ENCODE peak calls at places on chromosomes 13 and 19, in five cellular contexts. One of them, this sample, is unnamed.

GRCh38 chr19:41431426-41432386 is 4.5 kb upstream of the B3GNT8 start:
- DNase-seq in A549: no peak
- DNase-seq in WTC11: no peak
- DNase-seq in SK-N-SH: no peak
- DNase-seq in K562: no peak
- DNase-seq in this sample: peak; percentile 70

GRCh38 chr13:99446242-99446641 is 55.0 kb upstream of the TM9SF2 start:
- DNase-seq in K562: no peak
- DNase-seq in SK-N-SH: no peak
- DNase-seq in WTC11: peak; percentile 38
- DNase-seq in A549: no peak
- DNase-seq in this sample: no peak

GRCh38 chr19:55688422-55689218 is 13.6 kb downstream of the EPN1 start:
- DNase-seq in K562: peak; percentile 70
- DNase-seq in A549: no peak
- DNase-seq in SK-N-SH: no peak
- DNase-seq in WTC11: no peak
- DNase-seq in this sample: no peak

GRCh38 chr13:36530050-36530789 is 97.9 kb downstream of the CCNA1 start:
- DNase-seq in K562: no peak
- DNase-seq in A549: no peak
- DNase-seq in WTC11: no peak
- DNase-seq in SK-N-SH: no peak
- DNase-seq in this sample: no peak

GRCh38 chr13:52010890-52011689 is at the start of gene ATP7B:
- DNase-seq in K562: peak; percentile 29
- DNase-seq in WTC11: peak; percentile 62
- DNase-seq in A549: peak; percentile 31
- DNase-seq in SK-N-SH: peak; percentile 57
- DNase-seq in this sample: peak; percentile 58

GRCh38 chr19:12838893-12839656 is 760 bp downstream of the MAST1 start:
- DNase-seq in SK-N-SH: peak; percentile 55
- DNase-seq in WTC11: no peak
- DNase-seq in K562: no peak
- DNase-seq in A549: no peak
- DNase-seq in this sample: no peak

GRCh38 chr13:111577429-111577828 is 257.0 kb downstream of the TEX29 start:
- DNase-seq in SK-N-SH: no peak
- DNase-seq in A549: no peak
- DNase-seq in K562: no peak
- DNase-seq in WTC11: no peak
- DNase-seq in this sample: no peak

GRCh38 chr13:101942038-101942437 is 459.8 kb downstream of the FGF14 start:
- DNase-seq in A549: peak; percentile 15
- DNase-seq in K562: no peak
- DNase-seq in SK-N-SH: peak; percentile 34
- DNase-seq in WTC11: peak; percentile 33
- DNase-seq in this sample: peak; percentile 50

GRCh38 chr19:1065606-1066109 is 1.3 kb upstream of the ARHGAP45 start:
- DNase-seq in K562: no peak
- DNase-seq in WTC11: no peak
- DNase-seq in SK-N-SH: no peak
- DNase-seq in A549: no peak
- DNase-seq in this sample: no peak

GRCh38 chr13:65468628-65469027 is 1761.5 kb downstream of the PCDH9 start:
- DNase-seq in A549: no peak
- DNase-seq in SK-N-SH: no peak
- DNase-seq in WTC11: no peak
- DNase-seq in K562: no peak
- DNase-seq in this sample: peak; percentile 8

GRCh38 chr19:48455908-48456562 is 661 bp downstream of the KCNJ14 start:
- DNase-seq in WTC11: no peak
- DNase-seq in SK-N-SH: peak; percentile 26
- DNase-seq in K562: no peak
- DNase-seq in A549: no peak
- DNase-seq in this sample: peak; percentile 38

GRCh38 chr13:51453308-51453958 is 597 bp upstream of the INTS6 start:
- DNase-seq in K562: peak; percentile 68
- DNase-seq in WTC11: peak; percentile 66
- DNase-seq in A549: peak; percentile 41
- DNase-seq in SK-N-SH: peak; percentile 84
- DNase-seq in this sample: peak; percentile 99

GRCh38 chr13:113415032-113415431 is 38.3 kb downstream of the ADPRHL1 start:
- DNase-seq in SK-N-SH: no peak
- DNase-seq in K562: no peak
- DNase-seq in A549: no peak
- DNase-seq in WTC11: no peak
- DNase-seq in this sample: no peak

GRCh38 chr13:113413178-113413897 is 40.0 kb downstream of the ADPRHL1 start:
- DNase-seq in K562: no peak
- DNase-seq in A549: no peak
- DNase-seq in WTC11: no peak
- DNase-seq in SK-N-SH: no peak
- DNase-seq in this sample: no peak

GRCh38 chr13:113412440-113412839 is 40.8 kb downstream of the ADPRHL1 start:
- DNase-seq in SK-N-SH: no peak
- DNase-seq in WTC11: no peak
- DNase-seq in K562: no peak
- DNase-seq in A549: no peak
- DNase-seq in this sample: no peak

GRCh38 chr13:113414335-113414734 is 39.0 kb downstream of the ADPRHL1 start:
- DNase-seq in A549: no peak
- DNase-seq in K562: no peak
- DNase-seq in WTC11: no peak
- DNase-seq in SK-N-SH: no peak
- DNase-seq in this sample: no peak

GRCh38 chr13:113413898-113414282 is 39.4 kb downstream of the ADPRHL1 start:
- DNase-seq in SK-N-SH: no peak
- DNase-seq in WTC11: no peak
- DNase-seq in A549: no peak
- DNase-seq in K562: no peak
- DNase-seq in this sample: peak; percentile 58
- TF ChIP-seq MAX in SK-N-SH: no peak
- TF ChIP-seq MAX in WTC11: no peak
- TF ChIP-seq MAX in A549: no peak
- TF ChIP-seq MAX in K562: no peak
- TF ChIP-seq MAX in this sample: peak; percentile 40

DNA sequence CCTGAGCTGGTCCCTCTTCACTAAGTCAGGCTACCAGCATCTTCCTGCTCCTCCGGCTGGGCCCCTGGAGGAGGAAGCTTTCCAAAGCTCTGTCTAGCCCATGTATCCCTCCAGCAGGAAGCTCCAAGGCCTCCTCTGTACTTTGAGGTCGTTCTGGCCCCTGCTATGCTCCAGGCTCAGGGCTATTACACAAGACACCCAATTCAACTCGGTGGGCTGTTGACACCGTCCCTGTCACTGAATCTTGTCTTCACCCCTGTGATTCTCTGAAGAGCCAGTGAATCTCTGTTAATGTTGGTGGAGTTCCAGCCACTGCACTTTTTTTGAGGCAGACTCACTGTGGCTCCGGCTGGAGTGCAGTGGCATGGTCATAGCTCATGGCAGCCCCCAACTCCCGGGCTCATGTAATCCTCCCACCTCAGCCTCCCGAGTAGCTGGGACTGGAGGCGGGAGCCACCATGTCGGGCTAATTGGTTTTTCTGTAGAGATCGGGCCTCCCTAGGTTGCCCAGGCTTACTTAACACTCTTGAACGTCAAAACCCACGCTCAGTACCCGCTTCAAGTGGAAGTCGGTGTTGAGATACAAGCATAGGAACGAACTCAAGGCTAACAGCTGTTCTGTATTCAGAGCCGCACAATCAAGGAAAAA is 512 bp upstream of the REX1BD start:
- DNase-seq in A549: no peak
- DNase-seq in WTC11: no peak
- DNase-seq in SK-N-SH: no peak
- DNase-seq in K562: no peak
- DNase-seq in this sample: peak; percentile 49
- TF ChIP-seq CTCF in A549: no peak
- TF ChIP-seq CTCF in WTC11: no peak
- TF ChIP-seq CTCF in SK-N-SH: no peak
- TF ChIP-seq CTCF in K562: no peak
- TF ChIP-seq CTCF in this sample: no peak

GRCh38 chr19:45179063-45179847 is 671 bp downstream of the BLOC1S3 start:
- DNase-seq in WTC11: no peak
- DNase-seq in SK-N-SH: peak; percentile 66
- DNase-seq in A549: no peak
- DNase-seq in K562: peak; percentile 72
- DNase-seq in this sample: peak; percentile 41
- TF ChIP-seq MAX in WTC11: no peak
- TF ChIP-seq MAX in SK-N-SH: no peak
- TF ChIP-seq MAX in A549: no peak
- TF ChIP-seq MAX in K562: no peak
- TF ChIP-seq MAX in this sample: no peak

DNA sequence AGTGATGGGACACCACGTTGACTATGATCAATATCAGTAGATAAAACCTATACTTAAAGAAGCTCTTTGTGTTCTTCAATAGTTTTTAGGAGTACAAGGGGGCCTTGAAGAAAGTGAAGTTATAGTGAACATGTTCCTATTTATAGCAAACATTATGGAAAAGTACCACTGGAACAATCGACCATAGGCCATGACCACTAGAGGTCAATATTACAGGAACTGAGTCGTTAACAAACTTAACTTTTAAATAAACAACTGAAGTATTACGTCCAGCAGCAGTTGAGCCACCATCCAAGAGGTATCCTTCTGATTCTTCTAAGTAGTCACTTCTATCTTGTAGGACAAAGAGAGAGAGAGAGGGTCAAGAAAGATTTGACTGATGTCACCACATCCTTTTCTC is 391.0 kb upstream of the SLITRK5 start:
- DNase-seq in K562: no peak
- DNase-seq in A549: no peak
- DNase-seq in WTC11: no peak
- DNase-seq in SK-N-SH: no peak
- DNase-seq in this sample: peak; percentile 1
- TF ChIP-seq CTCF in K562: no peak
- TF ChIP-seq CTCF in A549: no peak
- TF ChIP-seq CTCF in WTC11: no peak
- TF ChIP-seq CTCF in SK-N-SH: no peak
- TF ChIP-seq CTCF in this sample: peak; percentile 10

GRCh38 chr13:62483774-62484173 is 1068.1 kb upstream of the PCDH20 start:
- DNase-seq in A549: no peak
- DNase-seq in SK-N-SH: no peak
- DNase-seq in WTC11: no peak
- DNase-seq in K562: no peak
- DNase-seq in this sample: no peak

GRCh38 chr13:62482351-62482750 is 1066.7 kb upstream of the PCDH20 start:
- DNase-seq in A549: no peak
- DNase-seq in WTC11: no peak
- DNase-seq in K562: no peak
- DNase-seq in SK-N-SH: no peak
- DNase-seq in this sample: no peak
- TF ChIP-seq MAX in A549: no peak
- TF ChIP-seq MAX in WTC11: no peak
- TF ChIP-seq MAX in K562: no peak
- TF ChIP-seq MAX in SK-N-SH: no peak
- TF ChIP-seq MAX in this sample: no peak

This sample was measured in NB4.